ENCODE peak calls at places on chromosomes 16 and 17, in five cellular contexts. S is H9, N is mesothelial cell of epicardium, W is sciatic nerve, G is iPS DF 6.9. B is an unnamed sample.
A peak's percentile ranks its signal among the peaks of the same experiment; 100 is the strongest.

GRCh38 chr16:80739523-80739922 is 64.9 kb downstream of the CDYL2 start:
- DNase-seq in S (no peak), N (no peak), W (no peak), G (no peak), B (no peak)

GRCh38 chr17:7511108-7511507 is 26.9 kb downstream of the POLR2A start:
- DNase-seq in S (no peak), N (no peak), W (no peak), G (no peak), B (no peak)

GRCh38 chr17:45300060-45300751 is 16.6 kb downstream of the MAP3K14 start:
- DNase-seq in S (no peak), N (no peak), W (no peak), G (no peak), B (no peak)

GRCh38 chr17:38569701-38570512 is 35.8 kb downstream of the SRCIN1 start:
- DNase-seq in S (no peak), N (no peak), W (no peak), G (no peak), B (no peak)

GRCh38 chr16:30063893-30064745 is 1.4 kb upstream of the ALDOA start:
- DNase-seq in S (peak; percentile 77), N (no peak), W (peak; percentile 87), G (no peak), B (peak; percentile 54)

GRCh38 chr17:17994271-17994670 is 21.6 kb downstream of the DRC3 start:
- DNase-seq in S (peak; percentile 92), N (no peak), W (no peak), G (peak; percentile 60), B (no peak)

GRCh38 chr16:50603206-50604064 is 55.2 kb downstream of the NKD1 start:
- DNase-seq in S (no peak), N (no peak), W (no peak), G (no peak), B (no peak)

GRCh38 chr17:71251276-71251675 is 869.5 kb upstream of the SOX9 start:
- DNase-seq in S (no peak), N (no peak), W (no peak), G (no peak), B (no peak)

GRCh38 chr16:9092963-9093477 is 1.6 kb downstream of the HAPSTR1 start:
- DNase-seq in S (no peak), N (no peak), W (peak; percentile 63), G (no peak), B (no peak)

GRCh38 chr16:88879788-88880055 is 13.3 kb upstream of the PABPN1L start:
- DNase-seq in S (no peak), N (no peak), W (no peak), G (no peak), B (no peak)

GRCh38 chr16:81275795-81276194 is 37.3 kb downstream of the BCO1 start:
- DNase-seq in S (no peak), N (no peak), W (no peak), G (no peak), B (no peak)

GRCh38 chr16:3691778-3692177 is 25.5 kb downstream of the TRAP1 start:
- DNase-seq in S (no peak), N (no peak), W (no peak), G (no peak), B (no peak)

GRCh38 chr17:43701318-43701743 is 39.6 kb upstream of the MEOX1 start:
- DNase-seq in S (no peak), N (no peak), W (no peak), G (no peak), B (no peak)

GRCh38 chr17:47423406-47424295 is 99.9 kb downstream of the EFCAB13 start:
- DNase-seq in S (peak; percentile 68), N (peak; percentile 23), W (no peak), G (peak; percentile 5), B (no peak)

GRCh38 chr17:8300629-8301242 is 5.5 kb upstream of the SLC25A35 start:
- DNase-seq in S (peak; percentile 89), N (no peak), W (peak; percentile 65), G (no peak), B (peak; percentile 78)

GRCh38 chr17:29611351-29612093 is 11.2 kb downstream of the CORO6 start:
- DNase-seq in S (no peak), N (no peak), W (no peak), G (no peak), B (no peak)

GRCh38 chr17:44363613-44364159 is at the start of gene FAM171A2:
- DNase-seq in S (peak; percentile 86), N (peak; percentile 81), W (peak; percentile 80), G (no peak), B (peak; percentile 81)

GRCh38 chr16:56610017-56610608 is 1.7 kb downstream of the MT2A start:
- DNase-seq in S (no peak), N (no peak), W (no peak), G (no peak), B (no peak)

GRCh38 chr16:82323171-82323570 is 153.1 kb upstream of the MPHOSPH6 start:
- DNase-seq in S (no peak), N (no peak), W (no peak), G (no peak), B (no peak)

GRCh38 chr17:73228748-73229236 is 32.9 kb downstream of the CPSF4L start:
- DNase-seq in S (no peak), N (no peak), W (peak; percentile 74), G (no peak), B (no peak)

GRCh38 chr16:8720080-8720966 is 45.9 kb downstream of the ABAT start:
- DNase-seq in S (peak; percentile 47), N (no peak), W (no peak), G (no peak), B (no peak)

GRCh38 chr17:66431910-66432309 is 129.5 kb downstream of the PRKCA start:
- DNase-seq in S (no peak), N (no peak), W (no peak), G (no peak), B (no peak)

GRCh38 chr17:6555331-6556120 is 829 bp downstream of the PITPNM3 start:
- DNase-seq in S (peak; percentile 66), N (no peak), W (no peak), G (no peak), B (no peak)

GRCh38 chr17:22671110-22671509 is 978.8 kb downstream of the KCNJ18 start:
- DNase-seq in S (no peak), N (no peak), W (no peak), G (no peak), B (no peak)

GRCh38 chr16:29000019-29000418 is 15.2 kb downstream of the LAT start:
- DNase-seq in S (no peak), N (no peak), W (no peak), G (no peak), B (no peak)

GRCh38 chr17:79845601-79845949 is 6.3 kb upstream of the CBX4 start:
- DNase-seq in S (no peak), N (no peak), W (no peak), G (no peak), B (no peak)

GRCh38 chr17:48671697-48672171 is 45.6 kb upstream of the HOXB9 start:
- DNase-seq in S (peak; percentile 86), N (peak; percentile 69), W (peak; percentile 93), G (peak; percentile 75), B (no peak)

GRCh38 chr17:57970706-57971105 is 15.5 kb upstream of the CUEDC1 start:
- DNase-seq in S (no peak), N (no peak), W (no peak), G (no peak), B (no peak)

GRCh38 chr16:87581867-87582220 is 20.5 kb upstream of the JPH3 start:
- DNase-seq in S (no peak), N (no peak), W (peak; percentile 84), G (no peak), B (no peak)

GRCh38 chr17:173064-173911 is 8.2 kb downstream of the DOC2B start:
- DNase-seq in S (no peak), N (no peak), W (no peak), G (no peak), B (no peak)

GRCh38 chr17:47717845-47718621 is 15.0 kb upstream of the TBX21 start:
- DNase-seq in S (no peak), N (no peak), W (no peak), G (no peak), B (no peak)

GRCh38 chr16:88737298-88738166 is 31.2 kb downstream of the CTU2 start:
- DNase-seq in S (peak; percentile 77), N (peak; percentile 65), W (peak; percentile 79), G (no peak), B (peak; percentile 41)

GRCh38 chr17:31527606-31528005 is 136.1 kb downstream of the RAB11FIP4 start:
- DNase-seq in S (no peak), N (no peak), W (no peak), G (no peak), B (no peak)

GRCh38 chr17:2213291-2213960 is 90.2 kb downstream of the SMG6 start:
- DNase-seq in S (no peak), N (no peak), W (no peak), G (no peak), B (no peak)

B was measured in D721Med.